ENCODE peak calls at places on chromosome X, in nine cellular contexts. One of them, this sample, is unnamed.

GRCh38 chrX:10045327-10046000 is 78.3 kb downstream of the CLDN34 start:
- DNase-seq in hepatocyte: no peak
- DNase-seq in stimulated activated CD8-positive, alpha-beta memory T cell treated with anti-CD3 and anti-CD28 coated beads, Interleukin-2, amount 100 ng/mL, for 1 hour: no peak
- DNase-seq in amygdala: no peak
- DNase-seq in body of pancreas: peak
- DNase-seq in small intestine: no peak
- DNase-seq in PC-3: no peak
- DNase-seq in cardiac muscle cell: no peak
- DNase-seq in fibroblast of the aortic adventitia: peak
- DNase-seq in this sample: no peak

GRCh38 chrX:51332188-51332942 is at the start of gene NUDT10:
- DNase-seq in hepatocyte: peak
- DNase-seq in stimulated activated CD8-positive, alpha-beta memory T cell treated with anti-CD3 and anti-CD28 coated beads, Interleukin-2, amount 100 ng/mL, for 1 hour: no peak
- DNase-seq in amygdala: peak
- DNase-seq in body of pancreas: peak
- DNase-seq in small intestine: no peak
- DNase-seq in PC-3: no peak
- DNase-seq in cardiac muscle cell: peak
- DNase-seq in fibroblast of the aortic adventitia: peak
- DNase-seq in this sample: peak

GRCh38 chrX:47360423-47361179 is 9.8 kb upstream of the ZNF157 start:
- DNase-seq in hepatocyte: no peak
- DNase-seq in stimulated activated CD8-positive, alpha-beta memory T cell treated with anti-CD3 and anti-CD28 coated beads, Interleukin-2, amount 100 ng/mL, for 1 hour: no peak
- DNase-seq in amygdala: no peak
- DNase-seq in body of pancreas: no peak
- DNase-seq in small intestine: no peak
- DNase-seq in PC-3: no peak
- DNase-seq in cardiac muscle cell: no peak
- DNase-seq in fibroblast of the aortic adventitia: no peak
- DNase-seq in this sample: no peak

GRCh38 chrX:143378851-143379250 is 138.4 kb downstream of the SPANXN3 start:
- DNase-seq in hepatocyte: no peak
- DNase-seq in stimulated activated CD8-positive, alpha-beta memory T cell treated with anti-CD3 and anti-CD28 coated beads, Interleukin-2, amount 100 ng/mL, for 1 hour: no peak
- DNase-seq in amygdala: no peak
- DNase-seq in body of pancreas: no peak
- DNase-seq in small intestine: no peak
- DNase-seq in PC-3: no peak
- DNase-seq in cardiac muscle cell: no peak
- DNase-seq in fibroblast of the aortic adventitia: no peak
- DNase-seq in this sample: no peak

GRCh38 chrX:15158350-15158735 is 111.5 kb downstream of the ASB9 start:
- DNase-seq in hepatocyte: no peak
- DNase-seq in stimulated activated CD8-positive, alpha-beta memory T cell treated with anti-CD3 and anti-CD28 coated beads, Interleukin-2, amount 100 ng/mL, for 1 hour: no peak
- DNase-seq in amygdala: no peak
- DNase-seq in body of pancreas: no peak
- DNase-seq in small intestine: no peak
- DNase-seq in PC-3: no peak
- DNase-seq in cardiac muscle cell: no peak
- DNase-seq in fibroblast of the aortic adventitia: no peak
- DNase-seq in this sample: no peak

GRCh38 chrX:121135488-121136207 is 88.2 kb downstream of the GLUD2 start:
- DNase-seq in hepatocyte: no peak
- DNase-seq in stimulated activated CD8-positive, alpha-beta memory T cell treated with anti-CD3 and anti-CD28 coated beads, Interleukin-2, amount 100 ng/mL, for 1 hour: no peak
- DNase-seq in amygdala: no peak
- DNase-seq in body of pancreas: no peak
- DNase-seq in small intestine: no peak
- DNase-seq in PC-3: no peak
- DNase-seq in cardiac muscle cell: no peak
- DNase-seq in fibroblast of the aortic adventitia: no peak
- DNase-seq in this sample: no peak

GRCh38 chrX:140180585-140180984 is 215.3 kb upstream of the CXorf66 start:
- DNase-seq in hepatocyte: no peak
- DNase-seq in stimulated activated CD8-positive, alpha-beta memory T cell treated with anti-CD3 and anti-CD28 coated beads, Interleukin-2, amount 100 ng/mL, for 1 hour: no peak
- DNase-seq in amygdala: no peak
- DNase-seq in body of pancreas: no peak
- DNase-seq in small intestine: no peak
- DNase-seq in PC-3: peak
- DNase-seq in cardiac muscle cell: no peak
- DNase-seq in fibroblast of the aortic adventitia: peak
- DNase-seq in this sample: no peak

GRCh38 chrX:73647632-73648322 is 84.8 kb downstream of the CHIC1 start:
- DNase-seq in hepatocyte: no peak
- DNase-seq in stimulated activated CD8-positive, alpha-beta memory T cell treated with anti-CD3 and anti-CD28 coated beads, Interleukin-2, amount 100 ng/mL, for 1 hour: no peak
- DNase-seq in amygdala: no peak
- DNase-seq in body of pancreas: no peak
- DNase-seq in small intestine: no peak
- DNase-seq in PC-3: no peak
- DNase-seq in cardiac muscle cell: no peak
- DNase-seq in fibroblast of the aortic adventitia: no peak
- DNase-seq in this sample: no peak

GRCh38 chrX:96889726-96890125 is 6.0 kb downstream of the RPA4 start:
- DNase-seq in hepatocyte: no peak
- DNase-seq in stimulated activated CD8-positive, alpha-beta memory T cell treated with anti-CD3 and anti-CD28 coated beads, Interleukin-2, amount 100 ng/mL, for 1 hour: no peak
- DNase-seq in amygdala: no peak
- DNase-seq in body of pancreas: no peak
- DNase-seq in small intestine: peak
- DNase-seq in PC-3: no peak
- DNase-seq in cardiac muscle cell: no peak
- DNase-seq in fibroblast of the aortic adventitia: no peak
- DNase-seq in this sample: no peak

GRCh38 chrX:108736509-108737479 is at the start of gene IRS4:
- DNase-seq in hepatocyte: peak
- DNase-seq in stimulated activated CD8-positive, alpha-beta memory T cell treated with anti-CD3 and anti-CD28 coated beads, Interleukin-2, amount 100 ng/mL, for 1 hour: no peak
- DNase-seq in amygdala: peak
- DNase-seq in body of pancreas: peak
- DNase-seq in small intestine: no peak
- DNase-seq in PC-3: peak
- DNase-seq in cardiac muscle cell: peak
- DNase-seq in fibroblast of the aortic adventitia: no peak
- DNase-seq in this sample: no peak

GRCh38 chrX:574830-575229 is 55.8 kb upstream of the SHOX start:
- DNase-seq in hepatocyte: no peak
- DNase-seq in stimulated activated CD8-positive, alpha-beta memory T cell treated with anti-CD3 and anti-CD28 coated beads, Interleukin-2, amount 100 ng/mL, for 1 hour: no peak
- DNase-seq in amygdala: no peak
- DNase-seq in body of pancreas: no peak
- DNase-seq in small intestine: no peak
- DNase-seq in PC-3: no peak
- DNase-seq in cardiac muscle cell: no peak
- DNase-seq in fibroblast of the aortic adventitia: no peak
- DNase-seq in this sample: no peak

GRCh38 chrX:70769659-70770232 is 138.8 kb downstream of the TEX11 start:
- DNase-seq in hepatocyte: no peak
- DNase-seq in stimulated activated CD8-positive, alpha-beta memory T cell treated with anti-CD3 and anti-CD28 coated beads, Interleukin-2, amount 100 ng/mL, for 1 hour: no peak
- DNase-seq in amygdala: no peak
- DNase-seq in body of pancreas: no peak
- DNase-seq in small intestine: peak
- DNase-seq in PC-3: peak
- DNase-seq in cardiac muscle cell: no peak
- DNase-seq in fibroblast of the aortic adventitia: peak
- DNase-seq in this sample: no peak

GRCh38 chrX:148661035-148661434 is 160.6 kb downstream of the AFF2 start:
- DNase-seq in hepatocyte: no peak
- DNase-seq in stimulated activated CD8-positive, alpha-beta memory T cell treated with anti-CD3 and anti-CD28 coated beads, Interleukin-2, amount 100 ng/mL, for 1 hour: no peak
- DNase-seq in amygdala: no peak
- DNase-seq in body of pancreas: no peak
- DNase-seq in small intestine: no peak
- DNase-seq in PC-3: peak
- DNase-seq in cardiac muscle cell: no peak
- DNase-seq in fibroblast of the aortic adventitia: peak
- DNase-seq in this sample: no peak

GRCh38 chrX:153969904-153970397 is 1.7 kb downstream of the HCFC1 start:
- DNase-seq in hepatocyte: no peak
- DNase-seq in stimulated activated CD8-positive, alpha-beta memory T cell treated with anti-CD3 and anti-CD28 coated beads, Interleukin-2, amount 100 ng/mL, for 1 hour: no peak
- DNase-seq in amygdala: peak
- DNase-seq in body of pancreas: no peak
- DNase-seq in small intestine: peak
- DNase-seq in PC-3: peak
- DNase-seq in cardiac muscle cell: no peak
- DNase-seq in fibroblast of the aortic adventitia: peak
- DNase-seq in this sample: peak

This sample was measured in spleen.